ENCODE peak calls at places on chromosome 18, in four cellular contexts. U is astrocyte of the spinal cord, E is H1, S is adrenal gland. D is an unnamed sample.

GRCh38 chr18:69636529-69637301 is 236.0 kb downstream of the DOK6 start:
- DNase-seq in U (no peak), E (peak; percentile 13), S (no peak), D (peak; percentile 31)

GRCh38 chr18:172361-172760 is 14.0 kb downstream of the USP14 start:
- DNase-seq in U (no peak), E (no peak), S (no peak), D (no peak)

GRCh38 chr18:9861933-9862332 is 23.8 kb upstream of the TXNDC2 start:
- DNase-seq in U (no peak), E (no peak), S (peak; percentile 60), D (no peak)

GRCh38 chr18:10524507-10525425 is 1.1 kb upstream of the NAPG start:
- DNase-seq in U (peak; percentile 7), E (no peak), S (no peak), D (no peak)

GRCh38 chr18:72986103-72986502 is 118.3 kb upstream of the NETO1 start:
- DNase-seq in U (peak; percentile 13), E (no peak), S (no peak), D (no peak)

GRCh38 chr18:10321987-10322386 is 132.4 kb upstream of the APCDD1 start:
- DNase-seq in U (no peak), E (no peak), S (no peak), D (no peak)

GRCh38 chr18:23203891-23204432 is 68.7 kb downstream of the CABLES1 start:
- DNase-seq in U (no peak), E (no peak), S (no peak), D (no peak)

GRCh38 chr18:74817576-74817975 is 219.9 kb downstream of the ZNF407 start:
- DNase-seq in U (peak; percentile 24), E (no peak), S (no peak), D (no peak)

GRCh38 chr18:23837591-23837990 is 148.3 kb downstream of the LAMA3 start:
- DNase-seq in U (peak; percentile 69), E (no peak), S (no peak), D (no peak)

GRCh38 chr18:66523219-66523991 is 80.5 kb downstream of the CDH19 start:
- DNase-seq in U (no peak), E (no peak), S (no peak), D (no peak)

GRCh38 chr18:75209129-75209951 is at the start of gene PTGR3:
- DNase-seq in U (peak; percentile 87), E (no peak), S (peak; percentile 92), D (peak; percentile 97)

GRCh38 chr18:44679912-44680270 is 797 bp upstream of the SETBP1 start:
- DNase-seq in U (peak; percentile 40), E (no peak), S (peak; percentile 41), D (peak; percentile 55)

GRCh38 chr18:50917021-50917420 is 38.1 kb downstream of the ME2 start:
- DNase-seq in U (peak; percentile 12), E (no peak), S (no peak), D (no peak)

GRCh38 chr18:50131591-50131990 is 63.4 kb downstream of the MYO5B start:
- DNase-seq in U (no peak), E (no peak), S (no peak), D (no peak)

GRCh38 chr18:23824704-23825103 is 135.5 kb downstream of the LAMA3 start:
- DNase-seq in U (peak; percentile 26), E (no peak), S (no peak), D (no peak)

GRCh38 chr18:33567705-33568104 is 10.3 kb upstream of the ASXL3 start:
- DNase-seq in U (no peak), E (no peak), S (no peak), D (no peak)

GRCh38 chr18:76491436-76491800 is 3.6 kb downstream of the ZNF516 start:
- DNase-seq in U (peak; percentile 58), E (no peak), S (peak; percentile 81), D (peak; percentile 91)

GRCh38 chr18:7871560-7872456 is 304.7 kb downstream of the PTPRM start:
- DNase-seq in U (no peak), E (no peak), S (no peak), D (no peak)

GRCh38 chr18:3510896-3511295 is 60.9 kb downstream of the TGIF1 start:
- DNase-seq in U (no peak), E (no peak), S (no peak), D (no peak)

GRCh38 chr18:21391074-21391673 is 149.1 kb downstream of the GREB1L start:
- DNase-seq in U (peak; percentile 61), E (no peak), S (no peak), D (no peak)

GRCh38 chr18:11808001-11808855 is 43.0 kb upstream of the CHMP1B start:
- DNase-seq in U (peak; percentile 22), E (no peak), S (no peak), D (no peak)

GRCh38 chr18:56278643-56279042 is 359.7 kb downstream of the TXNL1 start:
- DNase-seq in U (no peak), E (no peak), S (no peak), D (no peak)

GRCh38 chr18:13455470-13455869 is 236.9 kb downstream of the LDLRAD4 start:
- DNase-seq in U (no peak), E (no peak), S (no peak), D (no peak)

GRCh38 chr18:59967878-59968277 is 68.1 kb downstream of the PMAIP1 start:
- DNase-seq in U (no peak), E (no peak), S (no peak), D (no peak)

GRCh38 chr18:9731380-9731779 is 23.3 kb downstream of the RAB31 start:
- DNase-seq in U (peak; percentile 71), E (no peak), S (peak; percentile 60), D (no peak)

GRCh38 chr18:48929951-48930713 is 20.6 kb downstream of the SMAD7 start:
- DNase-seq in U (peak; percentile 72), E (no peak), S (peak; percentile 46), D (no peak)
- H3K4me3 ChIP-seq in U (no peak overlapping the region), E (no peak overlapping the region), S (no peak overlapping the region), D (no peak overlapping the region)

DNA sequence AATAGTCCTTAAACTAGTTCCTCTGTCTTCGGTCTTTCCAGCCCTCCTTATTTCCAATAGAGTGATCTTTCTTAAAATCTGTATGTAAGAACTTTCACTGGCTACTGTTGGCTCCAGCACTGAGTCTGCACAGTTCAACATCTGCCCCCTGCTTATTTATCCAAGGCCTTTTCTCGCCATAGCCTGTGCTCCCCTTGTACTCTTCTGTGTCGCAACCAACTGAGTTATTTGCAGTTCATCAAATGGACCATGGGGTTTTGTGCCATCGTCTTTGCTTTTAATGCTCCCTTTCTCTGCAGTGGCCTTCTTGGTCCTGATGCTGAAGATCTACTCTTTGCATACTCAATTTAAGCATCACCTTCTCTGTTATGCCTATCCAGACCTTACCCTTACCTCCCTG is 77.3 kb downstream of the DSC3 start:
- DNase-seq in U (no peak), E (no peak), S (no peak), D (no peak)
- H3K4me3 ChIP-seq in U (no peak overlapping the region), E (no peak overlapping the region), S (no peak overlapping the region), D (no peak overlapping the region)

DNA sequence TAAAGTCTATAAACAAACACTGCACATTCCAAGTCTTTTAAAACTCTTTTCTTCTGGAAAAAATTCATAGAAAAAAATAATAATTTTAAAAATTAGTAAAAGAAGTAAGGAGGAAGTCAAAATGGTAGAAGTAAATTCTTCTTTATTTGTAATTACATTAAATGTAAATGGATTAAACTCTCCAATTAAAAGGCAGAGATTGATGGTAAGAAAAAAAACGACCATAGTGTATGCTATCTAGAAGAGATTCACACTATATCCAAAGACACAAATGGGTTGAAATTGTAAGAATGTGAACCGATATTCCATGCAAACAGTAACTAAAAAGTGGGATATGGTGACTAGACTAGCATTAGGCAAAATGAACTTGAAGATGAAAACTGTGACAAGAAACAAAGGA is 1196.1 kb upstream of the CDH2 start:
- DNase-seq in U (no peak), E (no peak), S (no peak), D (no peak)
- H3K4me3 ChIP-seq in U (no peak overlapping the region), E (no peak overlapping the region), S (no peak overlapping the region), D (no peak overlapping the region)

DNA sequence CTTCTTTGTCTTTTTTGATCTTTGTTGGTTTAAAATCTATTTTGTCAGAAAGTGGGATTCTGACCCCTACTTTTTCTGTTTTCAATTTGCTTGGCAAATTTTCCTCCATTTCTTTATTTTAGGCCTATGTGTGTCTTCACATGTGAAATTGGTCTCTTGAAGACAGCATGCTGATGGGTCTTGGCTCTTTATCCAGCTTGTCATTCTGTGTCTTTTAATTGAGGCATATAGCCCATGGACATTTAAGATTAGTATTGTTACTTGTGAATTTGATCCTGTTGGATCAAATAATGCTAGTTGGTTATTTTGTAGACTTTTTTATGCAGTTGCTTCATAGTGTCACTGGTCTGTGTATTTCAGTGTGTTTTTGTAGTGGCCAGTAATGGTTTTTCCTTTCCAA is 26.3 kb upstream of the DSG1 start:
- DNase-seq in U (no peak), E (no peak), S (no peak), D (no peak)
- H3K4me3 ChIP-seq in U (no peak overlapping the region), E (no peak overlapping the region), S (no peak overlapping the region), D (no peak overlapping the region)